ENCODE peak calls at places on chromosomes 16 and 17, in nine cellular contexts. Y is lung; P is NCI-H2081; Z is EL; R is body of pancreas; U is T-cell; N is kidney; G is central memory CD4-positive, alpha-beta T cell; D is effector memory CD4-positive, alpha-beta T cell. K is an unnamed sample.

GRCh38 chr16:12252616-12253015 is 276.1 kb downstream of the SNX29 start:
- DNase-seq in Y (no peak), P (no peak), Z (no peak), R (no peak), U (no peak), N (no peak), G (no peak), D (no peak), K (no peak)

GRCh38 chr16:52363082-52363481 is 183.9 kb downstream of the TOX3 start:
- DNase-seq in Y (no peak), P (no peak), Z (no peak), R (no peak), U (no peak), N (no peak), G (no peak), D (no peak), K (no peak)

GRCh38 chr17:80906364-80907259 is 85.0 kb upstream of the CHMP6 start:
- DNase-seq in Y (no peak), P (no peak), Z (no peak), R (no peak), U (no peak), N (peak), G (no peak), D (no peak), K (no peak)

GRCh38 chr17:68238488-68238887 is 9.4 kb upstream of the AMZ2 start:
- DNase-seq in Y (no peak), P (no peak), Z (no peak), R (no peak), U (no peak), N (no peak), G (peak), D (peak), K (no peak)

GRCh38 chr17:60145006-60145935 is 4.5 kb upstream of the CA4 start:
- DNase-seq in Y (no peak), P (no peak), Z (no peak), R (no peak), U (no peak), N (peak), G (no peak), D (no peak), K (no peak)

GRCh38 chr16:28473714-28474265 is 1.7 kb upstream of the NPIPB7 start:
- DNase-seq in Y (no peak), P (no peak), Z (no peak), R (no peak), U (no peak), N (no peak), G (no peak), D (no peak), K (no peak)

GRCh38 chr17:74814453-74814852 is 38.3 kb upstream of the NAT9 start:
- DNase-seq in Y (no peak), P (no peak), Z (no peak), R (no peak), U (no peak), N (no peak), G (no peak), D (no peak), K (no peak)

GRCh38 chr17:79811036-79811887 is 14.4 kb upstream of the CBX8 start:
- DNase-seq in Y (no peak), P (peak), Z (peak), R (peak), U (no peak), N (no peak), G (no peak), D (no peak), K (no peak)

GRCh38 chr16:7321661-7322060 is 11.0 kb upstream of the RBFOX1 start:
- DNase-seq in Y (no peak), P (no peak), Z (no peak), R (no peak), U (no peak), N (no peak), G (no peak), D (no peak), K (no peak)

GRCh38 chr17:38883592-38884526 is 14.0 kb downstream of the LASP1 start:
- DNase-seq in Y (no peak), P (no peak), Z (no peak), R (no peak), U (no peak), N (no peak), G (peak), D (no peak), K (no peak)

GRCh38 chr16:74449470-74449869 is 28.2 kb upstream of the CLEC18B start:
- DNase-seq in Y (no peak), P (no peak), Z (peak), R (no peak), U (no peak), N (no peak), G (no peak), D (no peak), K (no peak)

GRCh38 chr17:35082073-35082657 is 18.7 kb upstream of the RFFL start:
- DNase-seq in Y (no peak), P (peak), Z (peak), R (no peak), U (no peak), N (no peak), G (peak), D (no peak), K (no peak)

GRCh38 chr16:25317732-25318316 is 60.2 kb upstream of the ZKSCAN2 start:
- DNase-seq in Y (no peak), P (no peak), Z (no peak), R (no peak), U (no peak), N (no peak), G (no peak), D (no peak), K (no peak)

GRCh38 chr17:40415390-40415789 is 2.3 kb downstream of the TOP2A start:
- DNase-seq in Y (no peak), P (peak), Z (peak), R (no peak), U (no peak), N (no peak), G (peak), D (no peak), K (no peak)

GRCh38 chr17:50440838-50441829 is 15.1 kb downstream of the ACSF2 start:
- DNase-seq in Y (no peak), P (no peak), Z (no peak), R (no peak), U (no peak), N (no peak), G (no peak), D (no peak), K (no peak)

GRCh38 chr17:29642171-29642611 is 19.5 kb upstream of the CORO6 start:
- DNase-seq in Y (no peak), P (peak), Z (no peak), R (no peak), U (no peak), N (no peak), G (no peak), D (no peak), K (no peak)

GRCh38 chr17:44912763-44913544 is 2.3 kb downstream of the GFAP start:
- DNase-seq in Y (no peak), P (no peak), Z (no peak), R (no peak), U (no peak), N (no peak), G (no peak), D (no peak), K (no peak)

GRCh38 chr16:71670537-71670936 is 44.6 kb downstream of the MARVELD3 start:
- DNase-seq in Y (no peak), P (no peak), Z (no peak), R (no peak), U (no peak), N (no peak), G (no peak), D (no peak), K (no peak)

GRCh38 chr16:55248494-55248893 is 75.5 kb upstream of the IRX6 start:
- DNase-seq in Y (no peak), P (no peak), Z (no peak), R (no peak), U (no peak), N (no peak), G (no peak), D (no peak), K (no peak)

GRCh38 chr17:17394494-17394893 is 82.3 kb upstream of the MED9 start:
- DNase-seq in Y (no peak), P (no peak), Z (no peak), R (no peak), U (no peak), N (no peak), G (no peak), D (no peak), K (no peak)

GRCh38 chr16:82741073-82741615 is 114.4 kb downstream of the CDH13 start:
- DNase-seq in Y (no peak), P (no peak), Z (peak), R (no peak), U (no peak), N (no peak), G (no peak), D (no peak), K (no peak)

GRCh38 chr17:76434870-76435269 is 18.1 kb downstream of the UBE2O start:
- DNase-seq in Y (no peak), P (no peak), Z (no peak), R (no peak), U (no peak), N (no peak), G (no peak), D (no peak), K (no peak)

GRCh38 chr17:39485555-39485954 is 24.3 kb downstream of the CDK12 start:
- DNase-seq in Y (no peak), P (no peak), Z (peak), R (no peak), U (no peak), N (no peak), G (no peak), D (no peak), K (no peak)

GRCh38 chr16:79328327-79329162 is 272.0 kb downstream of the MAF start:
- DNase-seq in Y (no peak), P (no peak), Z (no peak), R (no peak), U (no peak), N (no peak), G (no peak), D (no peak), K (no peak)

GRCh38 chr17:13736915-13737314 is 135.2 kb upstream of the HS3ST3A1 start:
- DNase-seq in Y (no peak), P (no peak), Z (peak), R (no peak), U (no peak), N (no peak), G (no peak), D (no peak), K (no peak)

GRCh38 chr16:17557480-17557879 is 86.7 kb upstream of the XYLT1 start:
- DNase-seq in Y (no peak), P (no peak), Z (no peak), R (no peak), U (no peak), N (no peak), G (no peak), D (no peak), K (no peak)

GRCh38 chr17:4256952-4257351 is 6.8 kb downstream of the ANKFY1 start:
- DNase-seq in Y (no peak), P (no peak), Z (peak), R (no peak), U (no peak), N (no peak), G (no peak), D (no peak), K (no peak)

GRCh38 chr17:72826602-72827001 is 265.9 kb downstream of the SLC39A11 start:
- DNase-seq in Y (no peak), P (no peak), Z (peak), R (no peak), U (no peak), N (no peak), G (no peak), D (no peak), K (no peak)

GRCh38 chr17:17846003-17846402 is 9.2 kb upstream of the SREBF1 start:
- DNase-seq in Y (no peak), P (no peak), Z (no peak), R (no peak), U (no peak), N (no peak), G (no peak), D (no peak), K (no peak)

GRCh38 chr17:19317359-19318095 is 45.0 kb downstream of the B9D1 start:
- DNase-seq in Y (no peak), P (no peak), Z (peak), R (peak), U (no peak), N (peak), G (no peak), D (no peak), K (no peak)

GRCh38 chr16:60651351-60651750 is 1384.9 kb downstream of the CDH8 start:
- DNase-seq in Y (no peak), P (no peak), Z (no peak), R (no peak), U (no peak), N (no peak), G (no peak), D (no peak), K (no peak)

GRCh38 chr16:49821156-49821555 is 34.8 kb downstream of the ZNF423 start:
- DNase-seq in Y (no peak), P (no peak), Z (no peak), R (no peak), U (no peak), N (no peak), G (no peak), D (no peak), K (no peak)